ENCODE peak calls at places on chromosomes 4 and X, in five cellular contexts. D is fibroblast of pulmonary artery, C is astrocyte of the spinal cord, U is testis, B is tibial artery. T is an unnamed sample.

GRCh38 chr4:37422638-37423037 is 178.1 kb downstream of the NWD2 start:
- DNase-seq in U (no peak), D (no peak), C (no peak), B (no peak), T (no peak)

GRCh38 chrX:110341189-110342035 is 17.2 kb upstream of the RTL9 start:
- DNase-seq in B (no peak), U (no peak), C (peak; percentile 72), D (peak; percentile 73), T (peak; percentile 89)

GRCh38 chr4:176919631-176920030 is 126.9 kb upstream of the VEGFC start:
- DNase-seq in C (no peak), B (no peak), U (no peak), D (no peak), T (no peak)

GRCh38 chr4:65550500-65550899 is 119.8 kb downstream of the EPHA5 start:
- DNase-seq in D (no peak), B (no peak), U (no peak), C (no peak), T (no peak)

GRCh38 chr4:140666889-140667614 is 89.1 kb downstream of the TBC1D9 start:
- DNase-seq in U (no peak), C (no peak), D (no peak), B (no peak), T (no peak)

GRCh38 chrX:49157194-49157593 is 5.4 kb upstream of the MAGIX start:
- DNase-seq in D (no peak), C (no peak), B (no peak), U (no peak), T (no peak)

GRCh38 chrX:107773206-107773605 is 2.4 kb downstream of the TSC22D3 start:
- DNase-seq in B (no peak), U (no peak), D (no peak), C (no peak), T (no peak)

GRCh38 chr4:76718806-76719205 is 179.1 kb downstream of the SOWAHB start:
- DNase-seq in C (no peak), U (no peak), D (no peak), B (no peak), T (no peak)

GRCh38 chr4:83516042-83516772 is 19.7 kb upstream of the GPAT3 start:
- DNase-seq in D (peak; percentile 32), B (no peak), U (no peak), C (peak; percentile 63), T (peak; percentile 69)

GRCh38 chr4:25441519-25442117 is 64.6 kb downstream of the ANAPC4 start:
- DNase-seq in B (peak; percentile 49), C (peak; percentile 61), U (peak; percentile 81), D (peak; percentile 81), T (peak; percentile 75)

GRCh38 chrX:357693-358471 is 28.8 kb downstream of the PPP2R3B start:
- DNase-seq in U (no peak), D (peak; percentile 68), C (peak; percentile 29), B (peak; percentile 48), T (peak; percentile 71)

GRCh38 chrX:47563801-47564315 is 2.9 kb downstream of the ARAF start:
- DNase-seq in D (peak; percentile 65), U (no peak), C (no peak), B (no peak), T (no peak)

GRCh38 chr4:113534698-113535097 is 226.8 kb downstream of the CAMK2D start:
- DNase-seq in C (peak; percentile 7), U (no peak), D (peak; percentile 65), B (no peak), T (peak; percentile 32)

GRCh38 chrX:130018143-130018542 is 35.7 kb downstream of the BCORL1 start:
- DNase-seq in B (no peak), C (no peak), U (no peak), D (no peak), T (no peak)

GRCh38 chr4:123821861-123822260 is 425.3 kb downstream of the SPRY1 start:
- DNase-seq in C (peak; percentile 56), U (no peak), B (no peak), D (peak; percentile 69), T (peak; percentile 50)

GRCh38 chrX:153722704-153723350 is 1.4 kb downstream of the BCAP31 start:
- DNase-seq in U (no peak), B (no peak), D (no peak), C (no peak), T (peak; percentile 31)

GRCh38 chr4:67103001-67103737 is 442.1 kb downstream of the CENPC start:
- DNase-seq in D (no peak), C (no peak), U (no peak), B (no peak), T (no peak)

GRCh38 chr4:168587326-168588125 is 90.7 kb downstream of the PALLD start:
- DNase-seq in B (peak; percentile 75), C (peak; percentile 89), D (peak; percentile 83), U (no peak), T (peak; percentile 72)

GRCh38 chr4:168584321-168584771 is 87.5 kb downstream of the PALLD start:
- DNase-seq in D (no peak), C (peak; percentile 76), B (no peak), U (no peak), T (peak; percentile 50)

GRCh38 chr4:168585168-168586091 is 88.6 kb downstream of the PALLD start:
- DNase-seq in C (peak; percentile 87), D (peak; percentile 91), U (peak; percentile 86), B (peak; percentile 89), T (peak; percentile 74)

GRCh38 chr4:168589154-168589553 is 92.3 kb downstream of the PALLD start:
- DNase-seq in C (peak; percentile 91), D (peak; percentile 69), U (no peak), B (no peak), T (peak; percentile 81)

GRCh38 chr4:168586926-168587325 is 90.1 kb downstream of the PALLD start:
- DNase-seq in B (no peak), C (no peak), D (no peak), U (no peak), T (no peak)
- H3K4me3 ChIP-seq in B (peak overlapping the region; percentile 20), C (no peak overlapping the region), D (no peak overlapping the region), U (no peak overlapping the region), T (no peak overlapping the region)

GRCh38 chrX:81286075-81286474 is 84.2 kb downstream of the SH3BGRL start:
- DNase-seq in D (no peak), U (no peak), B (no peak), C (no peak), T (no peak)

GRCh38 chrX:81280148-81280547 is 78.2 kb downstream of the SH3BGRL start:
- DNase-seq in C (no peak), D (no peak), B (no peak), U (no peak), T (no peak)
- TF ChIP-seq CTCF in C (no peak), D (peak; percentile 9), B (no peak), U (no peak), T (no peak)

DNA sequence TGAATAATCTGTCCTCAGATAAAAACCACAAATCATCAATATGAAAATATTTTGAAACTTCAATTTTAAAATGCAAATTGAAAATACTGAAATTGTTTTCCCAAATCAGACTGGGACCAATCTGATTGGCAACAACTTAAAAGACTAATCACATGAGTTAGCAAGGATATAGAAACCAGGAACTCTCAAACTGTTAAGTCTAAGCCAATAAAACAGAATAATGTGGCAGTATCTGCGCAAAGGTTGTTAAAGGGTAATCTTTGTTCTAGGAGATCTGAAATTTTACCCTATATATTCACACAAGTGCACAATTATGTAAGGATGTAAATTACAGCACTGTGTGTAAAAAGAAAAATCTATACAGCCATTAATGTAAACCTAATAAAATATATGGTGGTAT is 29.7 kb downstream of the EIF4E start:
- DNase-seq in D (no peak), B (no peak), U (no peak), C (no peak), T (no peak)
- H3K4me3 ChIP-seq in D (no peak overlapping the region), B (no peak overlapping the region), U (no peak overlapping the region), C (no peak overlapping the region), T (no peak overlapping the region)

GRCh38 chr4:53050361-53050774 is 188.3 kb downstream of the RASL11B start:
- DNase-seq in B (no peak), C (no peak), D (peak; percentile 60), U (no peak), T (no peak)

GRCh38 chr4:53044651-53044960 is 182.5 kb downstream of the RASL11B start:
- DNase-seq in B (no peak), U (no peak), D (no peak), C (no peak), T (no peak)

GRCh38 chr4:53055274-53055673 is 193.2 kb downstream of the RASL11B start:
- DNase-seq in B (no peak), D (peak; percentile 88), U (no peak), C (peak; percentile 91), T (peak; percentile 65)

GRCh38 chr4:53043900-53044650 is 182.0 kb downstream of the RASL11B start:
- DNase-seq in D (no peak), U (no peak), C (no peak), B (no peak), T (no peak)

GRCh38 chr4:53049528-53049927 is 187.4 kb downstream of the RASL11B start:
- DNase-seq in D (no peak), B (no peak), U (no peak), C (no peak), T (no peak)
- TF ChIP-seq CTCF in D (no peak), B (no peak), U (no peak), C (no peak), T (no peak)

GRCh38 chr4:185591679-185592141 is 56.4 kb upstream of the PDLIM3 start:
- DNase-seq in U (peak; percentile 54), B (no peak), C (no peak), D (peak; percentile 80), T (no peak)
- H3K4me3 ChIP-seq in U (no peak overlapping the region), B (no peak overlapping the region), C (no peak overlapping the region), D (no peak overlapping the region), T (no peak overlapping the region)

DNA sequence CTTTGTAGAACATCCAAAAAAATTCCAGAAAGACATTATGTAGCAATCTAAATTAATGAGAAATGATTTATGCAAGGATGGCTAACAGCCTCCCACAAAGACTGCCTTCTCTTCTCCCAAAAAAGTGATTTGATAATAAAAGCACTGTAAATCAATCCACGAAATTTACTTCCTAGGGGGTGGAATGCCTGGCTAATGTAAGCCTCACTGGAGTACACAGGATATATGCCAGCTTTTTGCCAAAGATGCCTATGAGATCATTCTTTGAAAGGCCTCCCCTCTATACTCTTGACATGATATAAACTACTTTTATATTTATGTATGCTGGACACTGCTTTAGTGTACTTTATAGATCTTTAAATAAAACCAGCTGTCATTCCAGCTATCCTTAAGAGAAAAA is 211.1 kb downstream of the ADAMTS3 start:
- DNase-seq in D (no peak), C (no peak), U (no peak), B (no peak), T (no peak)
- TF ChIP-seq CTCF in D (no peak), C (no peak), U (no peak), B (no peak), T (no peak)

DNA sequence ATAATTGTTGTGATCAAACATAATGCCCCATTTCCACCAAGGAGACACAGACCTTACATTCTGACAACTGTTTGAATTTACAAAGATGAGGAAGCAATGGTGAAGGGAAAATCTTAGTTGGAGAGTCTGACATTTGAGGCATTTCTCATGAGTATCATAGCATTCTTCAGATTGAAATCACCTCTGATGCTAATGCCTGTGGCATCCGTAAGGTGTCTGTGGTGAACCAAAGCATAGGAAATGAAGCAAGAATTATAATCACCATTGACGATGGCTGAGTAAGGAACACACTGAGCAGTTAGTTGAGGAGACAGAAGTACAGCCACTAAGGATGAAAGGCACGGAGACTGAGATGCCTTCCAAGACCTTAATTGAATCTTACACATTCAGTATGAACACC is 575.7 kb downstream of the TRIML1 start:
- DNase-seq in U (no peak), D (peak; percentile 2), B (no peak), C (peak; percentile 58), T (peak; percentile 64)
- H3K4me3 ChIP-seq in U (no peak overlapping the region), D (no peak overlapping the region), B (no peak overlapping the region), C (no peak overlapping the region), T (no peak overlapping the region)

GRCh38 chr4:53674891-53675290 is 83.6 kb upstream of the LNX1 start:
- DNase-seq in D (no peak), U (no peak), C (no peak), B (no peak), T (no peak)
- TF ChIP-seq CTCF in D (no peak), U (no peak), C (no peak), B (no peak), T (no peak)

T was measured in foreskin fibroblast.